ENCODE peak calls at places on chromosomes 7 and 10, in eight cellular contexts. C is aorta; I is body of pancreas; K is CD4-positive, alpha-beta memory T cell; P is tibial nerve; U is tibial artery; S is lower lobe of right lung; Z is SJSA1. X is an unnamed sample. For H3K9me3 and H3K4me1, the result is how much of the 10 kb centered on the place peaks cover.

GRCh38 chr10:31393844-31394243 is 74.8 kb downstream of the ZEB1 start:
- DNase-seq in C (no peak), S (no peak), K (no peak), U (no peak), P (no peak), Z (no peak), I (no peak), X (no peak)

GRCh38 chr7:87345166-87345927 is at the start of gene CROT:
- DNase-seq in Z (peak), P (peak), U (peak), I (peak), C (peak), K (peak), S (peak), X (peak)

GRCh38 chr7:34320412-34320811 is 337.6 kb upstream of the NPSR1 start:
- DNase-seq in P (no peak), K (no peak), C (no peak), I (no peak), U (no peak), S (no peak), Z (no peak), X (no peak)

GRCh38 chr10:102517553-102517952 is 13.8 kb downstream of the SUFU start:
- DNase-seq in K (no peak), Z (no peak), U (peak), I (no peak), C (no peak), S (no peak), P (no peak), X (no peak)

GRCh38 chr7:139745330-139746143 is 32.3 kb downstream of the HIPK2 start:
- DNase-seq in C (no peak), I (no peak), Z (no peak), P (no peak), U (no peak), K (no peak), S (no peak), X (no peak)

GRCh38 chr7:130831817-130832481 is 97.9 kb upstream of the KLF14 start:
- DNase-seq in Z (no peak), C (no peak), P (no peak), S (no peak), K (peak), U (no peak), I (no peak), X (peak)

GRCh38 chr7:47180268-47180826 is 401.6 kb downstream of the TNS3 start:
- DNase-seq in K (no peak), Z (peak), C (no peak), S (no peak), I (peak), U (no peak), P (peak), X (peak)

GRCh38 chr10:124598196-124598595 is 136.6 kb downstream of the LHPP start:
- DNase-seq in I (no peak), U (no peak), C (no peak), P (no peak), S (no peak), Z (no peak), K (no peak), X (no peak)

GRCh38 chr7:1662101-1662500 is 8.0 kb upstream of the ELFN1 start:
- DNase-seq in K (no peak), C (peak), S (peak), U (peak), P (no peak), Z (no peak), I (no peak), X (no peak)

GRCh38 chr7:151064993-151065392 is 5.6 kb downstream of the SLC4A2 start:
- DNase-seq in U (no peak), I (no peak), K (no peak), S (no peak), C (no peak), P (no peak), Z (no peak), X (no peak)

GRCh38 chr7:57416601-57417358 is 33.2 kb upstream of the ZNF716 start:
- DNase-seq in U (no peak), I (no peak), Z (no peak), C (no peak), K (no peak), P (no peak), S (no peak), X (no peak)
- H3K9me3 ChIP-seq in U (under half), I (under half), Z (under half), C (under half), K (under half), P (under half), S (under half), X (under half)

GRCh38 chr10:1068362-1069361 is 12.5 kb downstream of the WDR37 start:
- DNase-seq in P (no peak), U (no peak), K (no peak), I (no peak), C (no peak), S (no peak), Z (no peak), X (no peak)
- H3K4me1 ChIP-seq in P (under half), U (under half), K (under half), I (under half), C (under half), S (under half), Z (under half), X (under half)

DNA sequence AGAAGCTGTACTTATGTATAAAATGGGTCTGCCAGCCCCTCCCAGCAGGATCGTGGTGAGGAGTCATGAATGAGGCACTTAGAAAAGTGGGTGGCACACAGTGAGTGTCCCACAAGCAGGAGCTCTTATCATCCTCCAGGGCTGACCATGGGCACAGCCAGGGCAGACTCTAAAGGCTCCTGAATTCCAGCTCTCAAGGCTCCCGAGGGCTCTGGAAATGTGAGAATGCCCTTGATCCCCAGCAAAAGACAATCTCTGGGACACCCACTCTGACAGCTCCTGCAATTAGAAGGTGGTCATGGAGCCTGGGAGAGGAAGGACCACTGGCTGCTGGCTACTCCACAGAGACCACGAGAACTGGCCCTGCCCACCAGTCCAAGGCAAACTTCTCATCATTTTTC is 1.6 kb downstream of the VSTM4 start:
- DNase-seq in S (no peak), U (no peak), K (no peak), C (no peak), I (no peak), P (no peak), Z (no peak), X (no peak)
- H3K4me3 ChIP-seq in S (peak), U (peak), K (no peak), C (peak), I (no peak), P (no peak), Z (no peak), X (no peak)

GRCh38 chr7:40205992-40206391 is 71.2 kb downstream of the SUGCT start:
- DNase-seq in C (no peak), K (no peak), U (no peak), I (no peak), S (no peak), P (no peak), Z (no peak), X (no peak)

GRCh38 chr7:40200791-40201190 is 66.0 kb downstream of the SUGCT start:
- DNase-seq in I (no peak), K (no peak), S (no peak), U (no peak), C (no peak), Z (no peak), P (no peak), X (no peak)

GRCh38 chr7:40199076-40199802 is 64.4 kb downstream of the SUGCT start:
- DNase-seq in C (no peak), P (no peak), S (no peak), K (no peak), U (no peak), Z (no peak), I (no peak), X (no peak)

GRCh38 chr7:40202851-40203250 is 68.0 kb downstream of the SUGCT start:
- DNase-seq in C (no peak), P (no peak), I (no peak), S (no peak), K (no peak), U (no peak), Z (no peak), X (no peak)

DNA sequence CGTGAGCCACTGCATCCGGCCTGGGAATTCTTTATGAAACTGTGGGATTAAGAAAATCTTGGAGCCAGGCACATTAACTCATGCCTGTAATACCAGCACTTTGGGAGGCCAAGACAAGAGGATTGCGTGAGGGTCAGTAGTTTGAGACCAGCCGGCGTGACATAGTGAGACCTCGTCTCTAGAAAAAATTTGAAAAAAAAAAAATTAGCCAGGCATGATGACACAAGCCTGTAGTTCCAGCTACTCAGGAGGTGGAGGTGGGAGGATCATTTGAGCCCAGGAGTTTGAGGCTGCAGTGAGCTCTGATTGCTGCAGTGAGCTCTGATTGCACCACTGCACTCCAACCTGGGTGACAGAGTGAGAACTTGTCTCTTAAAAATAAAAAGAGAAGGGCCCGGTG is 69.8 kb downstream of the SUGCT start:
- DNase-seq in U (no peak), S (no peak), I (no peak), C (no peak), Z (no peak), K (no peak), P (no peak), X (no peak)
- H3K9me3 ChIP-seq in U (under half), S (under half), I (under half), C (under half), Z (under half), K (under half), P (under half), X (under half)